ENCODE peak calls at places on chromosomes 11 and 22, in four cellular contexts. A is HepG2, S is K562, H is GM12878. J is an unnamed sample.
A peak's percentile ranks its signal among the peaks of the same experiment; 100 is the strongest.

GRCh38 chr11:67045314-67045713 is 11.3 kb upstream of the RHOD start:
- DNase-seq in A (no peak), S (no peak), H (no peak), J (no peak)

GRCh38 chr11:78562398-78562797 is 12.3 kb downstream of the NARS2 start:
- DNase-seq in A (no peak), S (no peak), H (no peak), J (no peak)

GRCh38 chr11:111387318-111387863 is 8.3 kb upstream of the POU2AF1 start:
- DNase-seq in A (no peak), S (no peak), H (no peak), J (no peak)

GRCh38 chr11:11733246-11733763 is 108.5 kb upstream of the USP47 start:
- DNase-seq in A (no peak), S (no peak), H (no peak), J (no peak)

GRCh38 chr11:129853508-129854228 is 38.0 kb downstream of the TMEM45B start:
- DNase-seq in A (peak; percentile 85), S (no peak), H (no peak), J (no peak)

GRCh38 chr11:123055132-123055924 is 6.6 kb downstream of the HSPA8 start:
- DNase-seq in A (no peak), S (no peak), H (no peak), J (no peak)

GRCh38 chr22:24485608-24486007 is 9.5 kb upstream of the UPB1 start:
- DNase-seq in A (no peak), S (no peak), H (no peak), J (no peak)

GRCh38 chr11:32312865-32313403 is 122.4 kb downstream of the WT1 start:
- DNase-seq in A (peak; percentile 45), S (peak; percentile 60), H (no peak), J (no peak)

GRCh38 chr11:2536440-2536989 is 91.7 kb downstream of the KCNQ1 start:
- DNase-seq in A (no peak), S (no peak), H (no peak), J (no peak)

GRCh38 chr11:2539761-2540520 is 95.1 kb downstream of the KCNQ1 start:
- DNase-seq in A (no peak), S (no peak), H (no peak), J (no peak)

GRCh38 chr11:2538951-2539735 is 94.3 kb downstream of the KCNQ1 start:
- DNase-seq in A (no peak), S (no peak), H (no peak), J (no peak)

GRCh38 chr11:2537010-2537695 is 92.3 kb downstream of the KCNQ1 start:
- DNase-seq in A (no peak), S (no peak), H (no peak), J (no peak)

GRCh38 chr11:2537896-2538855 is 93.4 kb downstream of the KCNQ1 start:
- DNase-seq in A (no peak), S (no peak), H (no peak), J (no peak)
- TF ChIP-seq CHD2 in A (no peak), S (no peak), H (no peak), J (no peak)

DNA sequence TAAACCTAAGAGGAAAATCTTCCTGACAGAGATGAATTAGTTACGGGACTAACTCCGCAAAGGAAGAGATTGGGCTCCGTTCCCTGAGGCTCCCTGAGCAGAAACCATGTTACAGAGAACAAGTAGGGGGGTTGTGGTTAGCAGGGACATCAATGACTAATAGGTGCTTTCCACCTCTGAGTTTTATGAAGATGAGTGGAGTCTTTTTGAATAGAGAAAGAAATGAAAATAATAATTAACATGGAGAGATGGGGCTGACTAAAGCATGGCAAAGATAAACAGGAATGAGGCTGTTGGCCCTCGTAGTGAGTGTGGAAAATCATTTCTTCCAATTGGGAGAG is 47.5 kb upstream of the PICALM start:
- DNase-seq in A (no peak), S (no peak), H (peak; percentile 77), J (no peak)
- TF ChIP-seq ZNF274 in A (no peak), S (no peak), H (no peak), J (no peak)

DNA sequence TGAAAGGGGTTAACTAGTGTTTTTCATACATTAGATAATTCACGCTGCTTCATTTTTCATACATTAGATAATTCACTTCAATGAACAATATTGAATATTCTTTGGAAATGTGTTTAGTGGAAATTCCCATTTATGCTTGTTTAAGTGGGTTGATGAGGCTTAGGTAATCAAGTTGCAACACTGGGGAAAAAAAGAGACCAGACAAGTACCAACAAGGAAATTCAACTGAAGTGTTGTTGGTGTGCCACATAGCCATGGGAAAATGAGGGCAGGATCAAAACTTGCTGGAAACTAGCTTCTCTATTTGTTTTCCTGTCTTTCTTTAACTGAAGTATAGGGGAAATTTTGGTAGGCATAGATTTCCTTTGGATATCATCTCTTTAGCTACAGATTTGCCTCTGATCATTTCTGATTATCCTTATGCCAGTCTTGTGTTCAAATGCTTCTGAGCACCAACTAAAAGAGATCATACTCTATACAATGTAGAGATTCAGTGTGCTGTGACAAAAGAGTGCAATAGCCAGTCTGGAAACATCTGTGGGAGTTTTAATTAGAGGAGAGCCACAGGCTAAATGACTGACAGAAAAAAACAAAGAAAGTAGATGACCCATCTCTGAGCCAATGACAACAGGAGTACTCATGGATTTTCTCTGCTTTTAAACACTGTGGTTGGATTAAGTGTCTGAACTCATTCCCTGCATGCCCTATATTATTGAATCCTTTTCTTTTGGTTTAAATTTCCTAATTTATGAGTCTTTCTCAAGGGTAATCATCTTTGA is 67.6 kb upstream of the CTSC start:
- DNase-seq in A (no peak), S (no peak), H (no peak), J (no peak)
- TF ChIP-seq BRCA1 in A (no peak), S (no peak), H (no peak), J (no peak)

GRCh38 chr11:831132-831864 is 1.5 kb upstream of the CD151 start:
- DNase-seq in A (no peak), S (no peak), H (no peak), J (no peak)

GRCh38 chr11:831951-832528 is 712 bp upstream of the CD151 start:
- DNase-seq in A (no peak), S (no peak), H (no peak), J (no peak)

GRCh38 chr11:829116-829945 is 1.6 kb downstream of the CRACR2B start:
- DNase-seq in A (no peak), S (no peak), H (no peak), J (no peak)

GRCh38 chr11:829946-830294 is 2.2 kb downstream of the CRACR2B start:
- DNase-seq in A (no peak), S (no peak), H (no peak), J (peak; percentile 92)

DNA sequence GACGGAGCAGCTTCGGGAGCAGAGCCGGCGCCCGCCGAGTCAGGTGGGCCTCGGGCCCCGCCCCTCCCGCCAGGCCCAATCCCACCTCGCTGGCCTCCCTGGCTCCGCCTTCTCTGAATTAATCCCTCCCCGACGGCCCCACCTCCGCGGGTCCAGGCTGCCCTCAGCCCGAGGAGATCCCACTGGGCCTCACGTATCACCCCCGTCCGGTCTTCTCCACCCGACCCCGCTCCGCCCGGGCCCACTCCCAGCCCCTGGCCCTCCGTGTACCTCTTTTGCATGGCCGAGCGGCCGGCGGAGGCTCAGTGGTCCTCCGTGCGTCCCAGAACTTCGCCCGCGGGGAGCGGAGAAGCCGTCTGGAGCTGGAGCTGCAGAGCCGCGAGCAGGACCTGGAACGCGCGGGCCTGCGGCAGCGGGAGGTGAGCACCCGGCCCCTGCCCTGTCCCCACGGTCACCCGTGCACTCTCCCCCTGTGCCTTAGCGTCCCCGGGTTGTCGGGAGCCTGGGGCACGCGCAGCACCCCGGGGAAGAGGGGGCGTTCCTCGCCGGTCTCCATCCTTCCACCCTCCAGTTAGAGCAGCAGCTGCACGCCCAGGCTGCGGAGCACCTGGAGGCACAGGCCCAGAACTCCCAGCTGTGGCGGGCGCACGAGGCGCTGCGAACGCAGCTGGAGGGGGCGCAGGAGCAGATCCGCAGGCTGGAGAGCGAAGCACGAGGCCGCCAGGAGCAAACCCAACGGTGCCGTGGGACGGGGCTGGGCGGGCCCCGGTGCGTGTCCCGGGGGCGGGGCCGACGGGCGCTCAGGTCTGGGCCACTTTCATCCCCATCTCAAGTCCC is 2.2 kb upstream of the CD151 start:
- DNase-seq in A (peak; percentile 74), S (no peak), H (no peak), J (no peak)
- TF ChIP-seq CHD2 in A (no peak), S (no peak), H (no peak), J (no peak)

GRCh38 chr22:25710501-25710900 is 31.5 kb upstream of the MYO18B start:
- DNase-seq in A (no peak), S (no peak), H (no peak), J (no peak)

GRCh38 chr22:25712661-25713400 is 29.2 kb upstream of the MYO18B start:
- DNase-seq in A (no peak), S (no peak), H (no peak), J (no peak)

GRCh38 chr22:25709758-25710157 is 32.2 kb upstream of the MYO18B start:
- DNase-seq in A (no peak), S (no peak), H (peak; percentile 12), J (no peak)

GRCh38 chr22:25714070-25714469 is 27.9 kb upstream of the MYO18B start:
- DNase-seq in A (no peak), S (no peak), H (no peak), J (no peak)

DNA sequence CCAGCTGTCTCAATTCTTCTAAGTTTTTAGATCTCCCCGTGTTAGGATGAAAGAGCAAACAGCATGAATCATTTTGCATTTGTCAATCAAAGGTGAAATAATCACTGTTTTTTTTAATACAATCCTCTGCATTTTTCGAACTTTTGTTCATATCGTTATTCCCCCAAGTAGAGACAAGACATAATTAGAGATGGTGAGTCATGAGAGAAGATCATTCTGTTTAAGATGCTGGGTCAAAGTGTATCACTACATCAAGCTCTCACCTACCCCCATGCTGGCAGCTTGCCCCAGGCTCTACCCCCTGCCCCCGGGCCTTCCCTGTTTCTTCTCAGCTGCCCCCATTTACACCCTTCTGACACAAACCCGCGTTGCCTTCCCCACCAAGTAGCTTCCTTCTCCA is 30.5 kb upstream of the MYO18B start:
- DNase-seq in A (no peak), S (no peak), H (no peak), J (no peak)
- TF ChIP-seq ZNF274 in A (no peak), S (no peak), H (no peak), J (no peak)

GRCh38 chr11:16987205-16987568 is 27.0 kb downstream of the PLEKHA7 start:
- DNase-seq in A (no peak), S (peak; percentile 60), H (no peak), J (no peak)

GRCh38 chr11:16982809-16983208 is 31.4 kb downstream of the PLEKHA7 start:
- DNase-seq in A (no peak), S (no peak), H (no peak), J (no peak)

GRCh38 chr11:16986434-16987204 is 27.6 kb downstream of the PLEKHA7 start:
- DNase-seq in A (no peak), S (no peak), H (peak; percentile 75), J (no peak)

GRCh38 chr11:16984229-16984628 is 30.0 kb downstream of the PLEKHA7 start:
- DNase-seq in A (no peak), S (no peak), H (no peak), J (no peak)

DNA sequence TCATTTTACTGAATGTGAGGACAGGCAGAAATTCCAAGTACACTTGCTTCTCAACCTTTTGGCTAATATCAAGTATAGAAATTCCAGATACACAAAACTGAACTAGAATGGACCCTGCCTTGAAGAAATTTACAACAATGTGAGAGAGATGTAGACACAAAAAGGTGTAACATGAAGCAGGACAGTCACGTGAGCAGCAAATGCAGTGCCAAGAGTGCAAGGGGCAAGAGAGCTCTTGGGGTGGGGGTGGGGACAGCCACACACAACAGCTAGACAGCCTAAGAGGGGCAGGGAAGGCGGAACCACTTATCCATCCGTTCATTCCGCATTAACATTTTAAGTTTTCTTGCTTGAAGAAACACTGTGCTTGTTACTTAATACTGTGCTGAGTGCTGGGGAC is 28.9 kb downstream of the PLEKHA7 start:
- DNase-seq in A (peak; percentile 74), S (no peak), H (no peak), J (no peak)
- TF ChIP-seq BRCA1 in A (no peak), S (no peak), H (no peak), J (no peak)

J was measured in H1.